ENCODE peak calls at places on chromosomes 4 and X, in eight cellular contexts. K, P, E, M, N, S, F and U are unnamed samples.

GRCh38 chr4:100421356-100421978 is 96.4 kb downstream of the EMCN start:
- DNase-seq in S (no peak), N (no peak), M (no peak), K (peak; percentile 10), P (no peak), E (no peak), F (peak; percentile 27), U (no peak)

GRCh38 chrX:65741823-65742222 is 74.4 kb downstream of the MSN start:
- DNase-seq in F (no peak), M (no peak), P (no peak), K (no peak), E (no peak), S (no peak), N (no peak), U (no peak)

GRCh38 chr4:37644962-37645361 is 41.2 kb downstream of the RELL1 start:
- DNase-seq in P (no peak), S (no peak), M (no peak), F (peak; percentile 94), K (peak; percentile 65), N (no peak), E (no peak), U (no peak)

GRCh38 chrX:39439910-39440733 is 638.9 kb downstream of the MID1IP1 start:
- DNase-seq in N (no peak), S (no peak), F (no peak), P (no peak), K (no peak), M (no peak), E (no peak), U (no peak)

GRCh38 chr4:108080752-108081151 is 88.0 kb downstream of the LEF1 start:
- DNase-seq in M (no peak), P (no peak), E (no peak), N (no peak), K (no peak), F (no peak), S (no peak), U (no peak)

GRCh38 chrX:38232287-38232686 is 11.6 kb upstream of the SRPX start:
- DNase-seq in M (no peak), S (no peak), K (peak; percentile 32), P (no peak), N (no peak), F (peak; percentile 45), E (no peak), U (no peak)

GRCh38 chr4:155403886-155404285 is 27.1 kb upstream of the MAP9 start:
- DNase-seq in F (peak; percentile 81), E (no peak), S (no peak), N (no peak), P (no peak), M (no peak), K (peak; percentile 11), U (no peak)

GRCh38 chr4:176635372-176636261 is 157.1 kb downstream of the VEGFC start:
- DNase-seq in M (no peak), F (peak; percentile 86), P (no peak), S (no peak), N (no peak), K (peak; percentile 96), E (no peak), U (no peak)

GRCh38 chrX:1322393-1322792 is 14.2 kb upstream of the IL3RA start:
- DNase-seq in P (no peak), M (no peak), N (no peak), S (no peak), K (no peak), F (no peak), E (no peak), U (no peak)

GRCh38 chrX:136209016-136209738 is 42.0 kb downstream of the MAP7D3 start:
- DNase-seq in N (no peak), K (peak; percentile 33), M (peak; percentile 44), E (peak; percentile 63), S (no peak), F (peak; percentile 72), P (peak; percentile 45), U (no peak)

GRCh38 chr4:94889961-94890360 is 132.2 kb downstream of the BMPR1B start:
- DNase-seq in M (no peak), E (no peak), S (no peak), N (no peak), F (peak; percentile 74), P (no peak), K (peak; percentile 8), U (no peak)

GRCh38 chrX:106220177-106220576 is 52.1 kb downstream of the PWWP3B start:
- DNase-seq in P (no peak), S (no peak), K (no peak), N (no peak), F (no peak), E (no peak), M (no peak), U (no peak)

GRCh38 chr4:140095694-140096482 is 58.1 kb downstream of the MAML3 start:
- DNase-seq in F (peak; percentile 97), M (no peak), N (no peak), S (no peak), E (no peak), K (peak; percentile 99), P (peak; percentile 37), U (no peak)

GRCh38 chr4:173802714-173803022 is 272.6 kb upstream of the HAND2 start:
- DNase-seq in S (no peak), M (no peak), P (no peak), K (no peak), N (no peak), E (no peak), F (no peak), U (no peak)

GRCh38 chrX:148577711-148578110 is 77.3 kb downstream of the AFF2 start:
- DNase-seq in N (no peak), E (no peak), S (no peak), M (no peak), F (no peak), K (no peak), P (no peak), U (no peak)

GRCh38 chr4:1691737-1692373 is 7.7 kb upstream of the FAM53A start:
- DNase-seq in N (no peak), S (no peak), M (no peak), P (no peak), E (no peak), K (no peak), F (no peak), U (no peak)

GRCh38 chrX:9352683-9353430 is 112.0 kb upstream of the TBL1X start:
- DNase-seq in M (peak; percentile 49), E (no peak), P (no peak), N (peak; percentile 51), S (no peak), K (peak; percentile 32), F (peak; percentile 80), U (peak; percentile 62)

GRCh38 chrX:40406330-40406859 is 174.4 kb upstream of the ATP6AP2 start:
- DNase-seq in P (no peak), K (no peak), M (no peak), F (no peak), S (no peak), N (no peak), E (no peak), U (no peak)

GRCh38 chrX:71095971-71096701 is 485 bp downstream of the FOXO4 start:
- DNase-seq in P (no peak), F (no peak), E (no peak), M (no peak), K (no peak), N (peak; percentile 51), S (peak; percentile 45), U (no peak)

GRCh38 chrX:11267311-11267910 is 25.8 kb upstream of the AMELX start:
- DNase-seq in M (no peak), P (no peak), N (no peak), E (no peak), F (no peak), K (no peak), S (no peak), U (no peak)

GRCh38 chr4:15339732-15340131 is 88.1 kb upstream of the C1QTNF7 start:
- DNase-seq in P (no peak), N (no peak), F (peak; percentile 75), S (no peak), E (no peak), M (no peak), K (no peak), U (no peak)
- H3K4me3 ChIP-seq in P (no peak overlapping the region), N (no peak overlapping the region), F (no peak overlapping the region), S (no peak overlapping the region), E (peak overlapping the region; percentile 32), M (peak overlapping the region; percentile 29), K (no peak overlapping the region), U (no peak overlapping the region)

DNA sequence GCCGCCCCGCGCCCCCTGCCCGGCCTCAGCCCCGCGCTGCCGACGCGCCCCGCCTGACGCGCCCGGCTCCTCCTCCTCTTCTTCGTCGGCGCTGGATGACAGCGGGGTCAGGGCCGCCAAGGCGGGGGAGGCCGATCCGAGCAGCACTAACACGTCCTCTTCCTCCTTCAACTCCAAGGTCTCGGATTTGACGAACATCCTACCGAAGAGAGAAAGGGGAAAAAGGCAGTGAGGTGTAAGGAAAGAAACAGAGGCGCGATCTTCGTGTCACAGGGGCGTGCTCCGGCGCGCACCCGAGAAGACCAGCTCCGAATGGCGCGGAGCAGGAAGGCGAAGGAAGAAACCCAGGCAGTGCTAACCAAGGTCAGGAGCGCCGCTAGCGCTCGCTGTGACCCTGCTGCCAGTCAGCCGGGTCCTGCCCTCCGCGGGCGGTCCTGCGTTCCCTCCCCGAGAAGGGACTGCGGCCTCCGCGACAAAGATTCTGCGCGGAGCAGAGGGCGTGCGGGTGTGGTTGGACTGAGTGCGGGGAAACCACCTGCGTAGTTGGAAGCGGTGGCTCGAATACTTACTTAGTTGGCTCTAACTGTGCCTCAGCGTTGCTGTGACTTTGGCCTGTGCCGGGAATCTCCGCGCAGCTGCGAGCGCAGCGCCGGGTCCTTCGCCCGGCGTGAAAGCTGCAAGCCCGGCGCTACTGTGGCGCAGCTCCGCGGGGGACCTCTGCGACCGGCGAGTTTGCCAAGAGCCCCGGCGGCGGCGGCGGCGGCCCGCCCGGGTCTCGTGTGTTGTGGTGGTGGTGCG is 503 bp downstream of the NEUROG2 start:
- DNase-seq in M (no peak), S (peak; percentile 45), F (no peak), P (peak; percentile 49), K (peak; percentile 18), E (no peak), N (no peak), U (peak; percentile 79)
- H3K27me3 ChIP-seq in M (peaks cover 52% of the 10 kb centered on the region), S (peaks cover 98% of the 10 kb centered on the region), F (peaks cover 83% of the 10 kb centered on the region), P (peaks cover 95% of the 10 kb centered on the region), K (peaks cover 84% of the 10 kb centered on the region), E (peaks cover 4% of the 10 kb centered on the region), N (peaks cover 13% of the 10 kb centered on the region), U (no peaks in the 10 kb centered on the region)

GRCh38 chr4:21512351-21512750 is 436.2 kb downstream of the KCNIP4 start:
- DNase-seq in N (no peak), P (peak; percentile 40), M (no peak), F (peak; percentile 69), E (no peak), S (no peak), K (peak; percentile 45), U (no peak)
- TF ChIP-seq CTCF in N (no peak), P (peak; percentile 62), M (no peak), F (no peak), E (peak; percentile 48), S (peak; percentile 71), K (peak; percentile 46), U (peak; percentile 17)

DNA sequence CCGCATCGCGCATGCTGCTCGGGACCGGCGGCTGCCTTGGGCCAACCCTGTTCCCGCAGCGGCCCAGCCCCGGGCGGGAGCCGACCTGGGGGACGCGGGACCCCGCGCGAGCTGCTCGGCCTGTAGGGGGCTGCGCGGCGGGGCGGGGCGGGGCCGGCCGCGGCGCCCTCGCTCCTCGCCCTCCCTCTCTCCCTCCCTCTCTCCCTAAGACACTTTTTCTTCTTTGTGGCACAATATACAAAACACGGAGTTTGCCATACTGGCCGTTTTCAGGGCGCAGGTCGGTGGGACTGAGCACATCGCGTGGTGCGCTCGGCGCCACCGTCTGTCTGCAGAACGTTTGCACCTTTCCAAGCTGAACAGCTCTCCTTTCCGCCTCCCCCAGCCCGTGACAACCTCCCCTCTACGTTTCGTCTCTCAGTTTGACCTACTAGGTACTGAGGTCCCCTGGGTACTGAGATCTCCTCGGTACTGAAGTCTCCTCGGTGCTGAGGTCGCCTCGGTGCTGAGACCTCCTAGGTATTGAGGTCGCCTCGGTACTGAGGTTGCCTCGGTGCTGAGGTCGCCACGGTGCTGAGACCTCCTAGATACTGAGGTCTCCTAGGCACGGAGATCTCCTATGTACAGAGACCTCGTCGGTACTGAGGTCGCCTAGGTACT is 261.1 kb upstream of the PLCXD1 start:
- DNase-seq in M (no peak), N (no peak), E (no peak), P (peak; percentile 21), S (no peak), F (no peak), K (no peak), U (no peak)
- H3K4me3 ChIP-seq in M (peak overlapping the region; percentile 35), N (no peak overlapping the region), E (peak overlapping the region; percentile 23), P (peak overlapping the region; percentile 28), S (no peak overlapping the region), F (no peak overlapping the region), K (peak overlapping the region; percentile 42), U (no peak overlapping the region)